ENCODE peak calls at places on chromosomes 12 and 14, in five cellular contexts. One of them, this sample, is unnamed.

GRCh38 chr14:45891417-45892080 is 638.5 kb upstream of the MIS18BP1 start:
- DNase-seq in Right ventricle myocardium inferior: no peak
- DNase-seq in stimulated activated naive CD8-positive, alpha-beta T cell treated with anti-CD3 and anti-CD28 coated beads, Interleukin-15, amount 100 ng/mL, for 72 hours: no peak
- DNase-seq in MV-4-11: no peak
- DNase-seq in NCI-H345: peak; percentile 98
- DNase-seq in this sample: no peak

GRCh38 chr12:124684496-124684895 is 117.1 kb upstream of the NCOR2 start:
- DNase-seq in NCI-H345: no peak
- DNase-seq in Right ventricle myocardium inferior: no peak
- DNase-seq in MV-4-11: peak; percentile 60
- DNase-seq in stimulated activated naive CD8-positive, alpha-beta T cell treated with anti-CD3 and anti-CD28 coated beads, Interleukin-15, amount 100 ng/mL, for 72 hours: no peak
- DNase-seq in this sample: no peak

GRCh38 chr12:50142993-50143392 is 24.2 kb downstream of the CERS5 start:
- DNase-seq in MV-4-11: no peak
- DNase-seq in Right ventricle myocardium inferior: no peak
- DNase-seq in stimulated activated naive CD8-positive, alpha-beta T cell treated with anti-CD3 and anti-CD28 coated beads, Interleukin-15, amount 100 ng/mL, for 72 hours: no peak
- DNase-seq in NCI-H345: no peak
- DNase-seq in this sample: no peak

GRCh38 chr14:67729072-67729561 is 27.4 kb downstream of the RDH12 start:
- DNase-seq in Right ventricle myocardium inferior: no peak
- DNase-seq in MV-4-11: no peak
- DNase-seq in NCI-H345: no peak
- DNase-seq in stimulated activated naive CD8-positive, alpha-beta T cell treated with anti-CD3 and anti-CD28 coated beads, Interleukin-15, amount 100 ng/mL, for 72 hours: no peak
- DNase-seq in this sample: no peak

GRCh38 chr14:39085933-39086332 is 17.1 kb downstream of the SEC23A start:
- DNase-seq in Right ventricle myocardium inferior: no peak
- DNase-seq in MV-4-11: no peak
- DNase-seq in stimulated activated naive CD8-positive, alpha-beta T cell treated with anti-CD3 and anti-CD28 coated beads, Interleukin-15, amount 100 ng/mL, for 72 hours: no peak
- DNase-seq in NCI-H345: no peak
- DNase-seq in this sample: no peak

GRCh38 chr14:73259837-73260236 is 22.5 kb downstream of the PAPLN start:
- DNase-seq in NCI-H345: no peak
- DNase-seq in Right ventricle myocardium inferior: no peak
- DNase-seq in MV-4-11: no peak
- DNase-seq in stimulated activated naive CD8-positive, alpha-beta T cell treated with anti-CD3 and anti-CD28 coated beads, Interleukin-15, amount 100 ng/mL, for 72 hours: no peak
- DNase-seq in this sample: no peak

GRCh38 chr12:5840900-5841299 is 104.2 kb downstream of the ANO2 start:
- DNase-seq in NCI-H345: no peak
- DNase-seq in MV-4-11: no peak
- DNase-seq in Right ventricle myocardium inferior: no peak
- DNase-seq in stimulated activated naive CD8-positive, alpha-beta T cell treated with anti-CD3 and anti-CD28 coated beads, Interleukin-15, amount 100 ng/mL, for 72 hours: no peak
- DNase-seq in this sample: no peak

GRCh38 chr12:2456813-2457186 is 338.0 kb upstream of the FKBP4 start:
- DNase-seq in Right ventricle myocardium inferior: no peak
- DNase-seq in NCI-H345: peak; percentile 99
- DNase-seq in MV-4-11: no peak
- DNase-seq in stimulated activated naive CD8-positive, alpha-beta T cell treated with anti-CD3 and anti-CD28 coated beads, Interleukin-15, amount 100 ng/mL, for 72 hours: no peak
- DNase-seq in this sample: no peak

GRCh38 chr12:47946413-47947107 is 16.8 kb upstream of the TMEM106C start:
- DNase-seq in NCI-H345: no peak
- DNase-seq in stimulated activated naive CD8-positive, alpha-beta T cell treated with anti-CD3 and anti-CD28 coated beads, Interleukin-15, amount 100 ng/mL, for 72 hours: no peak
- DNase-seq in Right ventricle myocardium inferior: no peak
- DNase-seq in MV-4-11: peak; percentile 71
- DNase-seq in this sample: peak; percentile 7